ENCODE peak calls at places on chromosome 17, in nine cellular contexts. D is tibial nerve, K is bronchial epithelial cell, O is left lung, H is HFF-Myc, G is ascending aorta, B is body of pancreas, W is astrocyte of the spinal cord, A is AG10803. N is an unnamed sample.

GRCh38 chr17:6437956-6438355 is 3.0 kb upstream of the AIPL1 start:
- DNase-seq in D (no peak), B (no peak), O (no peak), H (no peak), K (no peak), A (no peak), W (no peak), G (no peak), N (no peak)

GRCh38 chr17:78391843-78392242 is 13.4 kb downstream of the PGS1 start:
- DNase-seq in B (no peak), G (no peak), H (no peak), W (peak), K (peak), O (no peak), A (peak), D (no peak), N (no peak)

GRCh38 chr17:2011421-2012371 is 13.4 kb downstream of the RTN4RL1 start:
- DNase-seq in O (no peak), D (peak), G (no peak), W (peak), A (peak), B (peak), H (no peak), K (peak), N (no peak)

GRCh38 chr17:56125830-56126819 is 27.1 kb upstream of the ANKFN1 start:
- DNase-seq in G (no peak), O (no peak), H (peak), D (peak), W (peak), K (peak), B (peak), A (peak), N (peak)

GRCh38 chr17:83064021-83064731 is 15.2 kb upstream of the METRNL start:
- DNase-seq in G (no peak), D (no peak), B (no peak), K (no peak), O (no peak), A (no peak), H (no peak), W (no peak), N (no peak)

GRCh38 chr17:78629436-78629995 is 52.3 kb upstream of the DNAH17 start:
- DNase-seq in W (no peak), K (no peak), H (no peak), D (no peak), G (no peak), B (no peak), O (peak), A (no peak), N (no peak)

GRCh38 chr17:43832168-43832975 is 574 bp downstream of the MPP3 start:
- DNase-seq in G (no peak), K (peak), W (peak), D (peak), O (peak), A (peak), H (no peak), B (peak), N (no peak)

GRCh38 chr17:50918933-50919296 is 52.8 kb upstream of the TOB1 start:
- DNase-seq in H (no peak), D (no peak), K (peak), W (no peak), O (no peak), A (no peak), B (no peak), G (no peak), N (no peak)

GRCh38 chr17:55295411-55296170 is 30.8 kb downstream of the HLF start:
- DNase-seq in H (peak), K (peak), D (peak), O (no peak), W (peak), A (peak), G (no peak), B (peak), N (no peak)

GRCh38 chr17:28295677-28296578 is 23.1 kb upstream of the TMEM97 start:
- DNase-seq in D (no peak), B (no peak), O (no peak), G (no peak), H (no peak), K (no peak), W (no peak), A (no peak), N (no peak)

GRCh38 chr17:37218849-37219248 is 156.9 kb upstream of the C17orf78 start:
- DNase-seq in A (no peak), B (no peak), G (no peak), O (no peak), H (no peak), K (no peak), D (no peak), W (no peak), N (no peak)

GRCh38 chr17:27400991-27401390 is 55.3 kb upstream of the KSR1 start:
- DNase-seq in O (no peak), K (no peak), H (no peak), A (no peak), B (no peak), G (no peak), W (no peak), D (no peak), N (no peak)

GRCh38 chr17:3843935-3844516 is 2.0 kb downstream of the NCBP3 start:
- DNase-seq in A (peak), W (peak), O (no peak), G (no peak), H (no peak), D (no peak), B (peak), K (peak), N (no peak)
- H3K4me3 ChIP-seq in A (no peak), W (no peak), O (no peak), G (no peak), H (no peak), D (no peak), B (no peak), K (no peak), N (no peak)

DNA sequence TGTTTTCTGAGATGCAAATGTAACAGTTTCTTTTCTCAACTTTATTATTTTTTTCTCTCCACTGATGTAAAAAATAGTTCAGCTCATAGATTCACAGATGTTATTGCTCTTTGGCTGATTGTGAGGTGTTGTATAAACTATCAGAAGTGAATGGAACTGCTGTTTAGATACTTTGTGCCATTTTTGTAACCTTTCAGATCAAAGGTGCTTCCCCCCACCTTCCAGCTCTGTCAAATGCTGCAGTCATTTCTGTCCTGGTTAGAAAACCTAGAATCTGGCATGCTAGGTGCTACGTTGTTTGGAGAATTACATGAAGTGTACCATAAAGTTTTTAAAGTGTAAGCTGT is 1.7 kb upstream of the WIPI1 start:
- DNase-seq in W (no peak), A (no peak), K (no peak), O (no peak), D (no peak), B (no peak), H (no peak), G (no peak), N (no peak)
- H3K4me3 ChIP-seq in W (no peak), A (no peak), K (no peak), O (no peak), D (no peak), B (no peak), H (no peak), G (no peak), N (no peak)

GRCh38 chr17:29587591-29587990 is 1.9 kb downstream of the GIT1 start:
- DNase-seq in H (no peak), A (no peak), B (no peak), K (no peak), W (no peak), D (no peak), O (no peak), G (no peak), N (no peak)
- H3K4me3 ChIP-seq in H (peak), A (peak), B (no peak), K (no peak), W (peak), D (peak), O (peak), G (peak), N (peak)

GRCh38 chr17:17870292-17870691 is 33.5 kb upstream of the SREBF1 start:
- DNase-seq in G (no peak), H (no peak), D (no peak), A (no peak), K (no peak), W (no peak), B (no peak), O (no peak), N (no peak)

GRCh38 chr17:17873450-17873991 is 36.7 kb upstream of the SREBF1 start:
- DNase-seq in D (no peak), H (no peak), K (no peak), O (no peak), G (no peak), W (no peak), B (no peak), A (no peak), N (no peak)

GRCh38 chr17:17874478-17874877 is 37.7 kb upstream of the SREBF1 start:
- DNase-seq in W (peak), B (no peak), A (peak), H (peak), O (no peak), G (no peak), K (peak), D (no peak), N (no peak)

GRCh38 chr17:17871913-17872312 is 35.1 kb upstream of the SREBF1 start:
- DNase-seq in O (no peak), B (no peak), A (no peak), G (no peak), H (no peak), W (no peak), D (no peak), K (no peak), N (no peak)

DNA sequence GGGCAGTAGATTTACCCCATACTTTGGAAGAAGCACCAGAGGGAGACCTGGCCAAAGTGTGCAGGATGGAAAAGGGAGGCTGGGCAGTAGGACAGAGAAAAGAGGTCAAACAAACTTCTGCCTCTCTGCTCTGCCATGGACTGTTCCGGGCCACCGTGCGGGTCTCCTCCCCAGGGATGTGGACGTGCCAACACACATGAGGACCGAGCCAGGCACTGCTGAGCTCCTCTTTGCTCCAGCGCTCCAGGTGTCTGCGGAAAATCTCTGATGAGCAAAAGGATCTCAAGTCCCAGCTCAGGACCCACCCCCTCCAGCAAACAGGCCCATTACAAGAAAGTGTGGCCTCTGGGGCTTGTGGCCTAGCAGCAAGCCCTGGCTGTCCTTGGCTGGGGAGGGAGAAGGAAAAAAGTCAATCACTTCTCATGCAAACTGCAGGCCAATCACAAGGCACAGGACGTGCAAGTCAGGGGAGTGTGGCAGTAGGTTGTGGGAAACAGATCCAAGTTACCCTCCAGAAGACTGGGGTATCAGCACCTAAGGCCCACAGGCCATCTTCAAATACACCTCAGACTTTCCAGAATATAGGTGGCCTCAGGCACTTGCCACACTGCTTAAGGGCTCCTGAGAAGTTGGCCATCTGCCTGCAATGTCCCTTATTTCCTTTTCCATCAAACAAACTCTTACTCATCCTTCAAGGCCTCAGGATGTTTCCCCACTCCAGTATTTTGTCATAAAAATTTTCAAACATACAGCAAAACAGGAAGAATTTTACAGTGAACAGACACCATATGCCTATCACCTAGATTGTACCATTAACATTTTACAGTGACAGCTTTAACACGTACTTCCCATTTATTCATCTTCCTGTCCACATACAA is 35.9 kb upstream of the SREBF1 start:
- DNase-seq in O (no peak), K (no peak), D (no peak), A (no peak), B (no peak), W (no peak), G (no peak), H (no peak), N (no peak)
- H3K4me3 ChIP-seq in O (no peak), K (no peak), D (no peak), A (no peak), B (no peak), W (no peak), G (no peak), H (no peak), N (no peak)

N was measured in retinal pigment epithelial cell.